ENCODE peak calls at places on chromosomes 7 and 10, in nine cellular contexts. O is nucleus accumbens; D is M059J; M is HuH-7.5; H is body of pancreas; T is stimulated activated CD4-positive, alpha-beta T cell treated with anti-CD3 and anti-CD28 coated beads, Interleukin-4, amount 100 ng/mL, for 4 hours; E is stimulated activated CD8-positive, alpha-beta memory T cell treated with anti-CD3 and anti-CD28 coated beads, Interleukin-7, amount 100 ng/mL, for 4 hours; N is dermis blood vessel endothelial cell; B is stomach. Z is an unnamed sample.

GRCh38 chr10:688621-689426 is 644 bp downstream of the DIP2C start:
- DNase-seq in O (no peak), D (no peak), M (peak), H (peak), T (no peak), E (no peak), N (peak), B (peak), Z (no peak)

GRCh38 chr7:123633553-123633952 is 22.1 kb upstream of the LMOD2 start:
- DNase-seq in O (no peak), D (peak), M (no peak), H (no peak), T (no peak), E (no peak), N (peak), B (no peak), Z (no peak)

GRCh38 chr10:71827828-71828227 is 23.2 kb downstream of the PSAP start:
- DNase-seq in O (no peak), D (no peak), M (no peak), H (no peak), T (no peak), E (no peak), N (no peak), B (no peak), Z (no peak)

GRCh38 chr10:11225935-11226334 is 208.3 kb downstream of the CELF2 start:
- DNase-seq in O (no peak), D (no peak), M (no peak), H (no peak), T (peak), E (no peak), N (no peak), B (no peak), Z (no peak)

GRCh38 chr7:146146866-146147265 is 30.3 kb downstream of the CNTNAP2 start:
- DNase-seq in O (no peak), D (peak), M (no peak), H (no peak), T (no peak), E (no peak), N (no peak), B (no peak), Z (no peak)

GRCh38 chr7:12772768-12773167 is 85.3 kb downstream of the ARL4A start:
- DNase-seq in O (no peak), D (no peak), M (no peak), H (no peak), T (no peak), E (no peak), N (no peak), B (no peak), Z (no peak)

GRCh38 chr10:113381906-113382562 is 170.8 kb upstream of the HABP2 start:
- DNase-seq in O (no peak), D (peak), M (no peak), H (no peak), T (peak), E (peak), N (peak), B (no peak), Z (no peak)

GRCh38 chr7:137774793-137775201 is 72.0 kb downstream of the DGKI start:
- DNase-seq in O (no peak), D (peak), M (no peak), H (no peak), T (no peak), E (no peak), N (peak), B (no peak), Z (no peak)

GRCh38 chr7:148058753-148059152 is 531.8 kb upstream of the C7orf33 start:
- DNase-seq in O (no peak), D (no peak), M (no peak), H (no peak), T (no peak), E (no peak), N (no peak), B (no peak), Z (no peak)

GRCh38 chr10:6973904-6974303 is 393.8 kb upstream of the PRKCQ start:
- DNase-seq in O (no peak), D (no peak), M (no peak), H (no peak), T (no peak), E (peak), N (no peak), B (no peak), Z (no peak)

GRCh38 chr7:452230-452751 is 67.4 kb downstream of the PDGFA start:
- DNase-seq in O (no peak), D (no peak), M (no peak), H (no peak), T (no peak), E (no peak), N (no peak), B (no peak), Z (no peak)

GRCh38 chr7:75937958-75938786 is 23.2 kb downstream of the POR start:
- DNase-seq in O (peak), D (peak), M (no peak), H (no peak), T (no peak), E (no peak), N (peak), B (no peak), Z (peak)

GRCh38 chr7:22152690-22153089 is 204.3 kb downstream of the RAPGEF5 start:
- DNase-seq in O (no peak), D (no peak), M (no peak), H (no peak), T (no peak), E (no peak), N (no peak), B (no peak), Z (no peak)

GRCh38 chr10:69976795-69977546 is 75.7 kb upstream of the MACROH2A2 start:
- DNase-seq in O (no peak), D (no peak), M (no peak), H (no peak), T (no peak), E (no peak), N (no peak), B (no peak), Z (no peak)

GRCh38 chr10:112898540-112899395 is 51.3 kb upstream of the TCF7L2 start:
- DNase-seq in O (no peak), D (no peak), M (peak), H (peak), T (no peak), E (no peak), N (peak), B (peak), Z (no peak)

GRCh38 chr7:47383064-47383463 is 198.8 kb downstream of the TNS3 start:
- DNase-seq in O (no peak), D (no peak), M (no peak), H (no peak), T (no peak), E (no peak), N (no peak), B (peak), Z (no peak)

GRCh38 chr10:51386248-51386885 is 312.1 kb downstream of the PRKG1 start:
- DNase-seq in O (no peak), D (no peak), M (no peak), H (no peak), T (no peak), E (no peak), N (no peak), B (no peak), Z (no peak)

GRCh38 chr7:80225361-80225760 is 90.7 kb downstream of the GNAI1 start:
- DNase-seq in O (no peak), D (no peak), M (no peak), H (no peak), T (no peak), E (no peak), N (no peak), B (no peak), Z (no peak)

GRCh38 chr10:3237530-3237929 is 64.9 kb upstream of the PITRM1 start:
- DNase-seq in O (no peak), D (no peak), M (no peak), H (no peak), T (no peak), E (no peak), N (no peak), B (no peak), Z (no peak)

GRCh38 chr7:143436539-143436938 is 6.7 kb upstream of the TAS2R60 start:
- DNase-seq in O (no peak), D (no peak), M (no peak), H (no peak), T (no peak), E (no peak), N (no peak), B (no peak), Z (no peak)

GRCh38 chr7:116534790-116535189 is 10.0 kb downstream of the CAV1 start:
- DNase-seq in O (no peak), D (peak), M (no peak), H (no peak), T (no peak), E (no peak), N (peak), B (no peak), Z (no peak)

GRCh38 chr10:100345570-100346330 is 1.3 kb upstream of the SCD start:
- DNase-seq in O (no peak), D (peak), M (no peak), H (no peak), T (no peak), E (no peak), N (peak), B (no peak), Z (no peak)

GRCh38 chr7:51539840-51540239 is 223.2 kb upstream of the COBL start:
- DNase-seq in O (no peak), D (no peak), M (no peak), H (no peak), T (no peak), E (no peak), N (no peak), B (no peak), Z (no peak)

GRCh38 chr10:101566333-101567164 is 21.5 kb downstream of the POLL start:
- DNase-seq in O (peak), D (no peak), M (no peak), H (peak), T (no peak), E (no peak), N (peak), B (no peak), Z (no peak)

GRCh38 chr10:25547391-25547790 is 372.6 kb downstream of the GPR158 start:
- DNase-seq in O (peak), D (no peak), M (peak), H (no peak), T (no peak), E (no peak), N (no peak), B (no peak), Z (no peak)

GRCh38 chr7:1977059-1977875 is 255.5 kb downstream of the MAD1L1 start:
- DNase-seq in O (no peak), D (no peak), M (no peak), H (no peak), T (no peak), E (no peak), N (no peak), B (no peak), Z (no peak)

GRCh38 chr10:72455889-72456588 is 101.3 kb upstream of the DNAJB12 start:
- DNase-seq in O (no peak), D (peak), M (no peak), H (no peak), T (no peak), E (no peak), N (no peak), B (no peak), Z (no peak)

GRCh38 chr7:39741942-39742623 is 118.7 kb downstream of the RALA start:
- DNase-seq in O (no peak), D (peak), M (no peak), H (peak), T (peak), E (peak), N (peak), B (no peak), Z (no peak)

GRCh38 chr7:1493571-1493970 is 10.6 kb downstream of the INTS1 start:
- DNase-seq in O (no peak), D (no peak), M (no peak), H (no peak), T (no peak), E (no peak), N (no peak), B (no peak), Z (no peak)

GRCh38 chr10:131172433-131172832 is 139.1 kb downstream of the TCERG1L start:
- DNase-seq in O (no peak), D (no peak), M (no peak), H (no peak), T (no peak), E (no peak), N (no peak), B (peak), Z (no peak)

GRCh38 chr10:60123172-60123571 is 216.8 kb upstream of the CCDC6 start:
- DNase-seq in O (no peak), D (peak), M (no peak), H (no peak), T (no peak), E (no peak), N (peak), B (no peak), Z (no peak)

GRCh38 chr10:60266513-60266912 is 123.2 kb downstream of the ANK3 start:
- DNase-seq in O (no peak), D (no peak), M (no peak), H (no peak), T (no peak), E (no peak), N (no peak), B (no peak), Z (no peak)

GRCh38 chr7:134722786-134723322 is 56.6 kb upstream of the CALD1 start:
- DNase-seq in O (no peak), D (no peak), M (no peak), H (no peak), T (no peak), E (no peak), N (no peak), B (no peak), Z (no peak)

GRCh38 chr10:12476661-12477060 is 127.3 kb downstream of the CAMK1D start:
- DNase-seq in O (no peak), D (no peak), M (no peak), H (no peak), T (no peak), E (no peak), N (no peak), B (no peak), Z (no peak)

Z was measured in tibial nerve.